ENCODE peak calls at places on chromosomes 6 and 20, in ten cellular contexts. C is heart right ventricle; T is lower lobe of right lung; K is left ventricle myocardium inferior; J is CD4-positive, CD25-positive, alpha-beta regulatory T cell; M is endothelial cell of umbilical vein; Y is CD8-positive, alpha-beta T cell; I is CD8-positive, alpha-beta memory T cell; S is tibial nerve; L is IMR-90. D is an unnamed sample. For H3K27me3 and H3K4me1, the result is how much of the 10 kb centered on the place peaks cover.

GRCh38 chr20:36754656-36755222 is 8.8 kb upstream of the NDRG3 start:
- DNase-seq in L (peak), K (no peak), I (peak), T (no peak), J (peak), Y (peak), C (peak), S (peak), M (peak), D (peak)

GRCh38 chr20:58692579-58693225 is at the start of gene NPEPL1:
- DNase-seq in C (peak), S (no peak), Y (peak), T (peak), M (peak), L (peak), I (peak), K (peak), J (peak), D (peak)

GRCh38 chr20:46394872-46395470 is 11.4 kb downstream of the ELMO2 start:
- DNase-seq in C (no peak), Y (no peak), K (no peak), L (no peak), J (no peak), S (no peak), M (no peak), I (no peak), T (no peak), D (no peak)

GRCh38 chr6:22925920-22926587 is 356.7 kb downstream of the HDGFL1 start:
- DNase-seq in Y (no peak), L (peak), S (no peak), M (peak), C (no peak), J (no peak), K (no peak), T (no peak), I (no peak), D (no peak)

GRCh38 chr6:170147056-170147787 is 143.7 kb downstream of the DLL1 start:
- DNase-seq in Y (no peak), K (no peak), M (no peak), I (no peak), S (no peak), T (peak), L (no peak), C (no peak), J (no peak), D (no peak)

GRCh38 chr6:79841577-79842381 is 105.6 kb downstream of the ELOVL4 start:
- DNase-seq in M (no peak), T (no peak), Y (no peak), K (no peak), I (no peak), S (no peak), J (no peak), L (no peak), C (no peak), D (no peak)

GRCh38 chr6:4581468-4582420 is 194.5 kb upstream of the CDYL start:
- DNase-seq in T (no peak), J (no peak), L (peak), S (no peak), Y (no peak), C (no peak), K (no peak), I (no peak), M (peak), D (peak)

GRCh38 chr6:88491266-88491665 is 325.1 kb upstream of the CNR1 start:
- DNase-seq in L (no peak), I (no peak), S (no peak), K (no peak), M (no peak), T (no peak), C (no peak), Y (no peak), J (no peak), D (no peak)

GRCh38 chr6:137093183-137094069 is 48.7 kb upstream of the IL20RA start:
- DNase-seq in M (no peak), C (no peak), Y (no peak), K (no peak), T (no peak), J (no peak), S (no peak), I (no peak), L (no peak), D (no peak)

GRCh38 chr6:13927203-13927602 is 2.5 kb downstream of the RNF182 start:
- DNase-seq in T (no peak), Y (no peak), C (no peak), J (no peak), S (no peak), L (no peak), K (no peak), I (no peak), M (no peak), D (no peak)

GRCh38 chr6:28789553-28790083 is 134.2 kb downstream of the TRIM27 start:
- DNase-seq in K (no peak), S (no peak), J (peak), T (no peak), Y (no peak), L (peak), C (no peak), I (no peak), M (peak), D (peak)

GRCh38 chr20:56722042-56722441 is 92.9 kb downstream of the TFAP2C start:
- DNase-seq in S (peak), C (peak), T (no peak), M (no peak), K (no peak), I (no peak), J (no peak), Y (no peak), L (no peak), D (no peak)

GRCh38 chr6:115582386-115582785 is 478.3 kb downstream of the FRK start:
- DNase-seq in Y (no peak), I (no peak), L (no peak), C (no peak), M (no peak), K (no peak), S (no peak), T (no peak), J (no peak), D (no peak)

GRCh38 chr6:80163754-80164187 is 57.3 kb downstream of the BCKDHB start:
- DNase-seq in Y (no peak), L (peak), M (peak), S (no peak), K (no peak), J (peak), T (no peak), C (no peak), I (no peak), D (no peak)

GRCh38 chr6:160128125-160128683 is 6.6 kb downstream of the SLC22A1 start:
- DNase-seq in M (no peak), Y (no peak), C (no peak), S (no peak), T (no peak), L (no peak), K (no peak), I (no peak), J (no peak), D (no peak)

GRCh38 chr6:39980839-39981580 is 46.7 kb upstream of the MOCS1 start:
- DNase-seq in L (peak), J (peak), I (no peak), C (peak), T (no peak), M (peak), S (peak), Y (no peak), K (no peak), D (peak)

GRCh38 chr6:154572592-154572991 is 62.1 kb upstream of the CNKSR3 start:
- DNase-seq in I (no peak), J (no peak), K (no peak), L (no peak), Y (no peak), M (no peak), C (no peak), T (no peak), S (no peak), D (no peak)

GRCh38 chr6:144373195-144373594 is 88.1 kb downstream of the UTRN start:
- DNase-seq in Y (no peak), C (no peak), K (no peak), M (no peak), L (no peak), T (no peak), J (no peak), I (no peak), S (no peak), D (no peak)

GRCh38 chr6:127518710-127519468 is at the start of gene MTCL3:
- DNase-seq in T (no peak), I (no peak), Y (no peak), C (peak), K (peak), J (peak), L (peak), M (no peak), S (no peak), D (peak)

GRCh38 chr20:10610266-10610665 is 63.5 kb downstream of the JAG1 start:
- DNase-seq in I (no peak), T (no peak), Y (no peak), S (no peak), L (no peak), M (no peak), J (no peak), C (no peak), K (peak), D (no peak)

GRCh38 chr20:57612916-57613315 is 7.3 kb downstream of the ZBP1 start:
- DNase-seq in K (no peak), Y (no peak), T (peak), S (no peak), L (no peak), M (no peak), I (no peak), J (no peak), C (no peak), D (no peak)

GRCh38 chr6:108114861-108115597 is 40.5 kb upstream of the OSTM1 start:
- DNase-seq in I (no peak), C (peak), M (peak), J (peak), T (peak), Y (no peak), K (peak), S (peak), L (peak), D (no peak)

GRCh38 chr6:108116781-108117426 is 42.4 kb upstream of the OSTM1 start:
- DNase-seq in I (no peak), K (no peak), C (no peak), L (no peak), J (no peak), S (no peak), M (no peak), Y (no peak), T (no peak), D (no peak)

GRCh38 chr6:108113557-108114519 is 39.3 kb upstream of the OSTM1 start:
- DNase-seq in J (peak), T (peak), K (peak), S (peak), I (peak), Y (no peak), C (peak), L (peak), M (peak), D (no peak)

GRCh38 chr6:108116424-108116780 is 41.9 kb upstream of the OSTM1 start:
- DNase-seq in Y (no peak), S (no peak), M (no peak), T (no peak), L (no peak), K (no peak), J (no peak), I (no peak), C (no peak), D (no peak)

GRCh38 chr6:108115598-108116058 is 41.1 kb upstream of the OSTM1 start:
- DNase-seq in J (no peak), C (no peak), M (peak), I (no peak), L (peak), S (no peak), T (peak), Y (no peak), K (peak), D (no peak)
- H3K27me3 ChIP-seq in J (under half), C (half or more), M (half or more), I (half or more), L (half or more), S (half or more), T (half or more), Y (under half), K (half or more), D (under half)

GRCh38 chr6:111596784-111597183 is 8.9 kb downstream of the TRAF3IP2 start:
- DNase-seq in I (no peak), T (no peak), Y (no peak), S (no peak), M (no peak), K (no peak), L (no peak), J (no peak), C (no peak), D (no peak)
- H3K4me1 ChIP-seq in I (under half), T (half or more), Y (under half), S (under half), M (under half), K (half or more), L (under half), J (under half), C (half or more), D (under half)

DNA sequence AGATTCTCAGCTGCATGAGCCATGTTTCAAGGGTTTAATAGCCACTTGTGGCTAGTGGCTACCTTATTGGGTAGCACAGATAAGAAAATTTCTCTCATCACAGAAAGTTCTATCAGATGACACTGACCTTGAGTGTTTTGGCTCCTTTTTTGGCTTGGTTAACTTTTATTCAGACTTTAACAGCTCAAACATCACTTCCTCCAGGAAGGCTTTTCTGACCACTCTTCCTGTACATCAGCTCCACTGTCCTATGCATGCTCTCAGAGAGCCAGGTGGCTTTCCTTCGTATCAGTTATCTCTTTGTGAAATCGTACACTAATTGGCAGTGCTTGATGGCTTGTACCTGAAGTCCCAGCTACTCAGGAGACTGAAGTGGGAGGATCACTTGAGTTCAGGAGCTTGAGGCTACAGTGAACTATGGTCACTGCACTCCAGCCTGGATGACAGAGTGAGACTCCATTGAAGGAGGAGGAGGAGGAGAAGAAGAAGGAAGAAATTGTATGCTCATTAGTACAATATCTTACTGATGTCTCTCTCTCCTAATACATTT is 10.7 kb downstream of the MAFB start:
- DNase-seq in Y (no peak), S (no peak), C (no peak), L (no peak), I (no peak), T (no peak), J (no peak), K (no peak), M (peak), D (no peak)
- H3K27me3 ChIP-seq in Y (under half), S (under half), C (under half), L (half or more), I (under half), T (under half), J (under half), K (under half), M (under half), D (under half)

GRCh38 chr6:106560966-106561740 is 68.1 kb downstream of the RTN4IP1 start:
- DNase-seq in K (no peak), Y (no peak), M (no peak), T (no peak), S (no peak), J (no peak), C (no peak), I (no peak), L (peak), D (no peak)

GRCh38 chr6:106568518-106568917 is 60.8 kb downstream of the RTN4IP1 start:
- DNase-seq in T (no peak), L (peak), K (no peak), Y (no peak), J (no peak), M (no peak), I (no peak), C (no peak), S (no peak), D (no peak)

GRCh38 chr6:106564476-106564875 is 64.8 kb downstream of the RTN4IP1 start:
- DNase-seq in K (no peak), C (no peak), M (no peak), I (no peak), T (no peak), S (no peak), Y (no peak), L (no peak), J (no peak), D (no peak)

GRCh38 chr6:106562001-106562400 is 67.3 kb downstream of the RTN4IP1 start:
- DNase-seq in S (no peak), J (no peak), L (no peak), I (no peak), K (no peak), C (no peak), Y (no peak), T (no peak), M (no peak), D (no peak)

GRCh38 chr6:106563614-106564013 is 65.7 kb downstream of the RTN4IP1 start:
- DNase-seq in I (no peak), T (no peak), K (peak), L (no peak), J (no peak), S (no peak), M (no peak), C (peak), Y (no peak), D (no peak)
- H3K4me1 ChIP-seq in I (under half), T (under half), K (under half), L (under half), J (under half), S (under half), M (under half), C (under half), Y (under half), D (under half)